ENCODE peak calls at places on chromosomes 16 and 17, in six cellular contexts. One of them, this sample, is unnamed.

GRCh38 chr17:63171428-63172205 is 205.6 kb downstream of the TANC2 start:
- DNase-seq in CD4-positive, alpha-beta memory T cell: no peak
- DNase-seq in tibial nerve: no peak
- DNase-seq in prostate gland: no peak
- DNase-seq in naive thymus-derived CD4-positive, alpha-beta T cell: no peak
- DNase-seq in dorsolateral prefrontal cortex: no peak
- DNase-seq in this sample: peak; percentile 61

GRCh38 chr16:85449885-85450245 is 163.3 kb upstream of the GSE1 start:
- DNase-seq in prostate gland: no peak
- DNase-seq in naive thymus-derived CD4-positive, alpha-beta T cell: no peak
- DNase-seq in CD4-positive, alpha-beta memory T cell: no peak
- DNase-seq in dorsolateral prefrontal cortex: no peak
- DNase-seq in tibial nerve: no peak
- DNase-seq in this sample: no peak

GRCh38 chr16:12519986-12520385 is 283.7 kb downstream of the CPPED1 start:
- DNase-seq in naive thymus-derived CD4-positive, alpha-beta T cell: no peak
- DNase-seq in tibial nerve: no peak
- DNase-seq in CD4-positive, alpha-beta memory T cell: no peak
- DNase-seq in prostate gland: no peak
- DNase-seq in dorsolateral prefrontal cortex: no peak
- DNase-seq in this sample: no peak

GRCh38 chr16:2498085-2498484 is 15.7 kb upstream of the ATP6V0C start:
- DNase-seq in naive thymus-derived CD4-positive, alpha-beta T cell: no peak
- DNase-seq in tibial nerve: no peak
- DNase-seq in dorsolateral prefrontal cortex: no peak
- DNase-seq in prostate gland: no peak
- DNase-seq in CD4-positive, alpha-beta memory T cell: no peak
- DNase-seq in this sample: no peak

GRCh38 chr17:74521701-74522201 is 9.5 kb downstream of the CD300LB start:
- DNase-seq in naive thymus-derived CD4-positive, alpha-beta T cell: no peak
- DNase-seq in tibial nerve: no peak
- DNase-seq in prostate gland: no peak
- DNase-seq in CD4-positive, alpha-beta memory T cell: no peak
- DNase-seq in dorsolateral prefrontal cortex: no peak
- DNase-seq in this sample: no peak

GRCh38 chr16:51637744-51638100 is 486.7 kb upstream of the SALL1 start:
- DNase-seq in CD4-positive, alpha-beta memory T cell: no peak
- DNase-seq in naive thymus-derived CD4-positive, alpha-beta T cell: no peak
- DNase-seq in tibial nerve: no peak
- DNase-seq in dorsolateral prefrontal cortex: no peak
- DNase-seq in prostate gland: no peak
- DNase-seq in this sample: no peak

GRCh38 chr16:90077757-90078593 is 844 bp upstream of the PRDM7 start:
- DNase-seq in dorsolateral prefrontal cortex: peak; percentile 28
- DNase-seq in CD4-positive, alpha-beta memory T cell: peak; percentile 68
- DNase-seq in naive thymus-derived CD4-positive, alpha-beta T cell: peak; percentile 71
- DNase-seq in tibial nerve: no peak
- DNase-seq in prostate gland: no peak
- DNase-seq in this sample: peak; percentile 7

GRCh38 chr16:88831838-88832237 is 20.1 kb upstream of the APRT start:
- DNase-seq in dorsolateral prefrontal cortex: no peak
- DNase-seq in CD4-positive, alpha-beta memory T cell: no peak
- DNase-seq in naive thymus-derived CD4-positive, alpha-beta T cell: no peak
- DNase-seq in tibial nerve: no peak
- DNase-seq in prostate gland: no peak
- DNase-seq in this sample: no peak

GRCh38 chr16:27398894-27399853 is 2.8 kb upstream of the IL21R start:
- DNase-seq in naive thymus-derived CD4-positive, alpha-beta T cell: no peak
- DNase-seq in prostate gland: no peak
- DNase-seq in dorsolateral prefrontal cortex: no peak
- DNase-seq in tibial nerve: no peak
- DNase-seq in CD4-positive, alpha-beta memory T cell: no peak
- DNase-seq in this sample: no peak

GRCh38 chr16:19837331-19837943 is 47.2 kb downstream of the GPRC5B start:
- DNase-seq in naive thymus-derived CD4-positive, alpha-beta T cell: no peak
- DNase-seq in tibial nerve: no peak
- DNase-seq in CD4-positive, alpha-beta memory T cell: no peak
- DNase-seq in dorsolateral prefrontal cortex: no peak
- DNase-seq in prostate gland: no peak
- DNase-seq in this sample: no peak

GRCh38 chr17:42830971-42831370 is 2.2 kb upstream of the PSME3 start:
- DNase-seq in CD4-positive, alpha-beta memory T cell: no peak
- DNase-seq in prostate gland: no peak
- DNase-seq in dorsolateral prefrontal cortex: no peak
- DNase-seq in naive thymus-derived CD4-positive, alpha-beta T cell: no peak
- DNase-seq in tibial nerve: no peak
- DNase-seq in this sample: no peak

GRCh38 chr17:21374455-21375161 is 1.5 kb upstream of the KCNJ12 start:
- DNase-seq in CD4-positive, alpha-beta memory T cell: no peak
- DNase-seq in tibial nerve: no peak
- DNase-seq in naive thymus-derived CD4-positive, alpha-beta T cell: no peak
- DNase-seq in prostate gland: no peak
- DNase-seq in dorsolateral prefrontal cortex: no peak
- DNase-seq in this sample: no peak

GRCh38 chr16:70685938-70686375 is at the start of gene MTSS2:
- DNase-seq in tibial nerve: peak; percentile 72
- DNase-seq in CD4-positive, alpha-beta memory T cell: peak; percentile 27
- DNase-seq in prostate gland: peak; percentile 92
- DNase-seq in dorsolateral prefrontal cortex: peak; percentile 90
- DNase-seq in naive thymus-derived CD4-positive, alpha-beta T cell: no peak
- DNase-seq in this sample: peak; percentile 89

GRCh38 chr16:69338557-69339288 is 641 bp downstream of the COG8 start:
- DNase-seq in dorsolateral prefrontal cortex: no peak
- DNase-seq in CD4-positive, alpha-beta memory T cell: no peak
- DNase-seq in tibial nerve: no peak
- DNase-seq in naive thymus-derived CD4-positive, alpha-beta T cell: no peak
- DNase-seq in prostate gland: no peak
- DNase-seq in this sample: no peak

GRCh38 chr16:71626018-71626857 is at the start of gene MARVELD3:
- DNase-seq in dorsolateral prefrontal cortex: no peak
- DNase-seq in CD4-positive, alpha-beta memory T cell: no peak
- DNase-seq in naive thymus-derived CD4-positive, alpha-beta T cell: peak; percentile 34
- DNase-seq in prostate gland: peak; percentile 94
- DNase-seq in tibial nerve: no peak
- DNase-seq in this sample: no peak

GRCh38 chr17:9893606-9894005 is 11.5 kb downstream of the RCVRN start:
- DNase-seq in CD4-positive, alpha-beta memory T cell: no peak
- DNase-seq in dorsolateral prefrontal cortex: no peak
- DNase-seq in naive thymus-derived CD4-positive, alpha-beta T cell: no peak
- DNase-seq in prostate gland: no peak
- DNase-seq in tibial nerve: no peak
- DNase-seq in this sample: no peak

GRCh38 chr17:62906881-62907280 is 59.2 kb upstream of the TANC2 start:
- DNase-seq in naive thymus-derived CD4-positive, alpha-beta T cell: no peak
- DNase-seq in tibial nerve: no peak
- DNase-seq in CD4-positive, alpha-beta memory T cell: no peak
- DNase-seq in prostate gland: no peak
- DNase-seq in dorsolateral prefrontal cortex: no peak
- DNase-seq in this sample: no peak

GRCh38 chr17:39393732-39394131 is 7.7 kb downstream of the FBXL20 start:
- DNase-seq in CD4-positive, alpha-beta memory T cell: no peak
- DNase-seq in tibial nerve: no peak
- DNase-seq in prostate gland: no peak
- DNase-seq in dorsolateral prefrontal cortex: no peak
- DNase-seq in naive thymus-derived CD4-positive, alpha-beta T cell: no peak
- DNase-seq in this sample: peak; percentile 11

GRCh38 chr16:15509051-15509592 is 74.7 kb downstream of the BMERB1 start:
- DNase-seq in prostate gland: no peak
- DNase-seq in naive thymus-derived CD4-positive, alpha-beta T cell: peak; percentile 1
- DNase-seq in tibial nerve: no peak
- DNase-seq in CD4-positive, alpha-beta memory T cell: peak; percentile 54
- DNase-seq in dorsolateral prefrontal cortex: no peak
- DNase-seq in this sample: no peak

GRCh38 chr16:53061701-53062159 is 6.9 kb downstream of the CHD9 start:
- DNase-seq in tibial nerve: no peak
- DNase-seq in dorsolateral prefrontal cortex: no peak
- DNase-seq in CD4-positive, alpha-beta memory T cell: no peak
- DNase-seq in prostate gland: no peak
- DNase-seq in naive thymus-derived CD4-positive, alpha-beta T cell: no peak
- DNase-seq in this sample: no peak

GRCh38 chr16:47234-47633 is 6.2 kb downstream of the POLR3K start:
- DNase-seq in dorsolateral prefrontal cortex: no peak
- DNase-seq in tibial nerve: no peak
- DNase-seq in prostate gland: no peak
- DNase-seq in naive thymus-derived CD4-positive, alpha-beta T cell: no peak
- DNase-seq in CD4-positive, alpha-beta memory T cell: no peak
- DNase-seq in this sample: no peak

GRCh38 chr17:67585077-67585602 is 132.6 kb upstream of the NOL11 start:
- DNase-seq in tibial nerve: no peak
- DNase-seq in prostate gland: no peak
- DNase-seq in dorsolateral prefrontal cortex: no peak
- DNase-seq in naive thymus-derived CD4-positive, alpha-beta T cell: no peak
- DNase-seq in CD4-positive, alpha-beta memory T cell: no peak
- DNase-seq in this sample: peak; percentile 40

GRCh38 chr17:34990921-34991365 is 10.6 kb downstream of the LIG3 start:
- DNase-seq in naive thymus-derived CD4-positive, alpha-beta T cell: no peak
- DNase-seq in prostate gland: peak; percentile 81
- DNase-seq in tibial nerve: no peak
- DNase-seq in CD4-positive, alpha-beta memory T cell: no peak
- DNase-seq in dorsolateral prefrontal cortex: no peak
- DNase-seq in this sample: no peak

DNA sequence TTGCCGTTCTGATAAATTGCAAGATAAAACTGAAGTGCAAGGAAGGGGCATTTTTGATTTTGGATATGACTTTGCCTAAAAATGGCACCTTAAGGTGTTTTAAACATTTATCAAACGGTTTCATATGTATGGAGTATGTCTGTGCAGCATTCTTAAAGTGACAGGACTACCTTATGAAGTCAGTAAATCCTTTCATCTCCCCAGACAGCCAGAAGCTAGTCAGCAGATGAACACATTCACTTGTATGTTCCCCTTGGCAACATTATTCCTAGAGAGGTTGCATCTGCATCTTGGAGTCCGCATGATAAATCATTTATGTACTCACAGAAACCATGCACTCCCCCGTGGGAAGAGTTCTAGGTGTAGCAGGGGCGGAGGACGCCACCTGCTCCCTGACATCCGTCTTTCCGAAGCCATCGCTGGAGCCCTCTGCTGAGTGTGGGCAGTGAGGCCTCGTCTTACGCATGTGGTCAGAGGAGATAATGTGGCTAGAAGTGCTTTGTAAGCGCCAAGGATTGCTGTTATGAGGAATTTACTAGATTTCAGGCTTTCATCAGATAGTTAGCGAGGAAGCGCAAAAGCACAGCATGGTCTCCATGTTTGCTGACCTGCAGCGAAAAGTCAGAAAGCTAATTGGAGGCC is 144.5 kb downstream of the RPTOR start:
- DNase-seq in naive thymus-derived CD4-positive, alpha-beta T cell: no peak
- DNase-seq in prostate gland: no peak
- DNase-seq in dorsolateral prefrontal cortex: no peak
- DNase-seq in tibial nerve: no peak
- DNase-seq in CD4-positive, alpha-beta memory T cell: no peak
- DNase-seq in this sample: no peak
- H3K27ac ChIP-seq in naive thymus-derived CD4-positive, alpha-beta T cell: no peak overlapping the region
- H3K27ac ChIP-seq in prostate gland: no peak overlapping the region
- H3K27ac ChIP-seq in dorsolateral prefrontal cortex: no peak overlapping the region
- H3K27ac ChIP-seq in tibial nerve: no peak overlapping the region
- H3K27ac ChIP-seq in CD4-positive, alpha-beta memory T cell: no peak overlapping the region
- H3K27ac ChIP-seq in this sample: no peak overlapping the region

DNA sequence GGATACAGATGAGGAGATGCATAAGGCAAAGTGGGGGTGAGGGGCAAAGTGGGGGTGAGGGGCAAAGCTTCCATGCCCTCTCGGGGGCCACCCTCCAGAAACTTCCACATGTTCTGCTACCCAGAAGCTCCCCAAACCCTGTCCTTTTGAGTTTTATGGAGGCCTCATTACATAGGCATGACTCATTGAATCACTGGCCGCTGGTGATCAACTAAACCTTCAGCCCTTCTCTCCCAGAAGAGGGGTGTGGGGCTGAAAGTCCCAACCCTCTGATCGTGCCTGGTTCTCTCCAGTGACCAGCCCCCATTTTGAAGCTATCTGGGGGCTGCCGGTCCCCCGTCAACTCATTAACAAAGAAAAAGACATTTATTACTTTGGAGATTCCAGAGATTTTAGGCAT is 27.5 kb downstream of the ITGAE start:
- DNase-seq in tibial nerve: no peak
- DNase-seq in dorsolateral prefrontal cortex: no peak
- DNase-seq in prostate gland: no peak
- DNase-seq in CD4-positive, alpha-beta memory T cell: no peak
- DNase-seq in naive thymus-derived CD4-positive, alpha-beta T cell: no peak
- DNase-seq in this sample: no peak
- H3K4me3 ChIP-seq in tibial nerve: no peak overlapping the region
- H3K4me3 ChIP-seq in dorsolateral prefrontal cortex: no peak overlapping the region
- H3K4me3 ChIP-seq in prostate gland: no peak overlapping the region
- H3K4me3 ChIP-seq in CD4-positive, alpha-beta memory T cell: no peak overlapping the region
- H3K4me3 ChIP-seq in naive thymus-derived CD4-positive, alpha-beta T cell: no peak overlapping the region
- H3K4me3 ChIP-seq in this sample: no peak overlapping the region

GRCh38 chr16:67530013-67530939 is 1.6 kb downstream of the RIPOR1 start:
- DNase-seq in prostate gland: peak; percentile 35
- DNase-seq in dorsolateral prefrontal cortex: peak; percentile 56
- DNase-seq in naive thymus-derived CD4-positive, alpha-beta T cell: no peak
- DNase-seq in CD4-positive, alpha-beta memory T cell: peak; percentile 55
- DNase-seq in tibial nerve: peak; percentile 44
- DNase-seq in this sample: peak; percentile 48
- H3K27ac ChIP-seq in prostate gland: peak overlapping the region; percentile 84
- H3K27ac ChIP-seq in dorsolateral prefrontal cortex: peak overlapping the region; percentile 93
- H3K27ac ChIP-seq in naive thymus-derived CD4-positive, alpha-beta T cell: no peak overlapping the region
- H3K27ac ChIP-seq in CD4-positive, alpha-beta memory T cell: no peak overlapping the region
- H3K27ac ChIP-seq in tibial nerve: peak overlapping the region; percentile 94
- H3K27ac ChIP-seq in this sample: peak overlapping the region; percentile 76

DNA sequence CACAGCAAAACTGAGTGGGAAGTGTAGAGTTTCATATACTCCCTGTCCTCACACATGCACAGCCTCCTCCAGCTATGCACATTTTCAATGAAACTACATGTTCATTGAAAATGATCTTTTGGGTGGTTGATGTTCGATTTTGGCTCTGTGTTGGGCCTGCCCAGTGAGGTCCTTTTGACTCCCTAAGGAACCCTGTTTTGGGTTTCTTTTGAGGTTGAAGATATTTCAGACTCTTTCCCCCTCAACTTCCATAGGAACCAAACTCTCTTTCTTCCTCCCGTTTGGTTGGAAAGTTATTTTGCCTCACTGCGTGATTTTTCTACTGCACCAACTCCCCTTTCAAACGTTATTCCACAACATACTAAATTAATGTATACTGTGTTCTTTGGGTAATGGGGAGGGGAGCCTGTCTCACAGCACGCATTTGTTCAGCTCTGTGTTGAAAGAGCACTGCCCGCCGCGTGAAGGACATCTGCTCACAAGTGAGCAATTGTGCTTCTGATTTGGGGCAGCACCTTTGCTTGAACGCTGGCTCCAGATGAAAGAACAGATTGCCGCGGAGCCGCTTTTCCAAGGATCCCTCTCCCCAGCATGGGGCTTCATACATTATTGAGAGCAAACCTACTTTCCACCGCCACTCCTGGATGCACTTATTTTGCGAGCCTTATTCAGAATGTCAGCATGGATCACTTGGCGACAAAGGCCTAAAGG is 385.9 kb downstream of the WWOX start:
- DNase-seq in CD4-positive, alpha-beta memory T cell: no peak
- DNase-seq in prostate gland: no peak
- DNase-seq in dorsolateral prefrontal cortex: peak; percentile 10
- DNase-seq in naive thymus-derived CD4-positive, alpha-beta T cell: no peak
- DNase-seq in tibial nerve: no peak
- DNase-seq in this sample: no peak
- H3K4me3 ChIP-seq in CD4-positive, alpha-beta memory T cell: no peak overlapping the region
- H3K4me3 ChIP-seq in prostate gland: no peak overlapping the region
- H3K4me3 ChIP-seq in dorsolateral prefrontal cortex: no peak overlapping the region
- H3K4me3 ChIP-seq in naive thymus-derived CD4-positive, alpha-beta T cell: no peak overlapping the region
- H3K4me3 ChIP-seq in tibial nerve: no peak overlapping the region
- H3K4me3 ChIP-seq in this sample: no peak overlapping the region